ENCODE peak calls at places on chromosomes 13 and 19, in six cellular contexts. One of them, this sample, is unnamed.

GRCh38 chr19:40443930-40444180 is 280 bp downstream of the SERTAD3 start:
- DNase-seq in H1: no peak
- DNase-seq in AG04450: no peak
- DNase-seq in CD8-positive, alpha-beta memory T cell: no peak
- DNase-seq in A172: peak
- DNase-seq in immature natural killer cell: no peak
- DNase-seq in this sample: no peak

GRCh38 chr13:112159575-112160547 is 92.9 kb downstream of the SOX1 start:
- DNase-seq in H1: no peak
- DNase-seq in AG04450: no peak
- DNase-seq in CD8-positive, alpha-beta memory T cell: no peak
- DNase-seq in A172: no peak
- DNase-seq in immature natural killer cell: no peak
- DNase-seq in this sample: no peak

GRCh38 chr13:111215081-111216047 is 100.3 kb downstream of the ARHGEF7 start:
- DNase-seq in H1: no peak
- DNase-seq in AG04450: no peak
- DNase-seq in CD8-positive, alpha-beta memory T cell: no peak
- DNase-seq in A172: no peak
- DNase-seq in immature natural killer cell: no peak
- DNase-seq in this sample: no peak

GRCh38 chr19:57436392-57436791 is 1.3 kb downstream of the ZNF749 start:
- DNase-seq in H1: no peak
- DNase-seq in AG04450: no peak
- DNase-seq in CD8-positive, alpha-beta memory T cell: no peak
- DNase-seq in A172: no peak
- DNase-seq in immature natural killer cell: no peak
- DNase-seq in this sample: no peak

GRCh38 chr13:85445534-85445933 is 353.7 kb downstream of the SLITRK6 start:
- DNase-seq in H1: no peak
- DNase-seq in AG04450: no peak
- DNase-seq in CD8-positive, alpha-beta memory T cell: no peak
- DNase-seq in A172: no peak
- DNase-seq in immature natural killer cell: no peak
- DNase-seq in this sample: no peak

GRCh38 chr13:100751826-100752225 is 77.2 kb upstream of the TMTC4 start:
- DNase-seq in H1: no peak
- DNase-seq in AG04450: no peak
- DNase-seq in CD8-positive, alpha-beta memory T cell: no peak
- DNase-seq in A172: no peak
- DNase-seq in immature natural killer cell: no peak
- DNase-seq in this sample: no peak

GRCh38 chr13:107866666-107867623 is 348.4 kb downstream of the LIG4 start:
- DNase-seq in H1: no peak
- DNase-seq in AG04450: no peak
- DNase-seq in CD8-positive, alpha-beta memory T cell: no peak
- DNase-seq in A172: no peak
- DNase-seq in immature natural killer cell: no peak
- DNase-seq in this sample: no peak

GRCh38 chr13:67619346-67619745 is 389.2 kb upstream of the PCDH9 start:
- DNase-seq in H1: no peak
- DNase-seq in AG04450: peak
- DNase-seq in CD8-positive, alpha-beta memory T cell: no peak
- DNase-seq in A172: peak
- DNase-seq in immature natural killer cell: no peak
- DNase-seq in this sample: no peak

GRCh38 chr13:55199132-55199531 is 1941.6 kb upstream of the PRR20A start:
- DNase-seq in H1: no peak
- DNase-seq in AG04450: no peak
- DNase-seq in CD8-positive, alpha-beta memory T cell: no peak
- DNase-seq in A172: peak
- DNase-seq in immature natural killer cell: no peak
- DNase-seq in this sample: no peak

GRCh38 chr19:18294467-18294864 is 13.0 kb upstream of the JUND start:
- DNase-seq in H1: no peak
- DNase-seq in AG04450: no peak
- DNase-seq in CD8-positive, alpha-beta memory T cell: peak
- DNase-seq in A172: no peak
- DNase-seq in immature natural killer cell: peak
- DNase-seq in this sample: peak

GRCh38 chr13:111051656-111052232 is 63.4 kb upstream of the ARHGEF7 start:
- DNase-seq in H1: no peak
- DNase-seq in AG04450: no peak
- DNase-seq in CD8-positive, alpha-beta memory T cell: no peak
- DNase-seq in A172: no peak
- DNase-seq in immature natural killer cell: no peak
- DNase-seq in this sample: no peak

GRCh38 chr19:1884719-1885334 is 469 bp downstream of the ABHD17A start:
- DNase-seq in H1: no peak
- DNase-seq in AG04450: no peak
- DNase-seq in CD8-positive, alpha-beta memory T cell: no peak
- DNase-seq in A172: no peak
- DNase-seq in immature natural killer cell: no peak
- DNase-seq in this sample: no peak

GRCh38 chr19:2820112-2820702 is 539 bp downstream of the ZNF554 start:
- DNase-seq in H1: no peak
- DNase-seq in AG04450: no peak
- DNase-seq in CD8-positive, alpha-beta memory T cell: no peak
- DNase-seq in A172: no peak
- DNase-seq in immature natural killer cell: no peak
- DNase-seq in this sample: peak

GRCh38 chr13:59441596-59442280 is 722.0 kb downstream of the DIAPH3 start:
- DNase-seq in H1: no peak
- DNase-seq in AG04450: no peak
- DNase-seq in CD8-positive, alpha-beta memory T cell: no peak
- DNase-seq in A172: no peak
- DNase-seq in immature natural killer cell: no peak
- DNase-seq in this sample: no peak

GRCh38 chr13:20714563-20715339 is 11.3 kb downstream of the IL17D start:
- DNase-seq in H1: no peak
- DNase-seq in AG04450: peak
- DNase-seq in CD8-positive, alpha-beta memory T cell: no peak
- DNase-seq in A172: no peak
- DNase-seq in immature natural killer cell: no peak
- DNase-seq in this sample: peak

GRCh38 chr19:10701955-10702307 is 692 bp downstream of the QTRT1 start:
- DNase-seq in H1: no peak
- DNase-seq in AG04450: no peak
- DNase-seq in CD8-positive, alpha-beta memory T cell: no peak
- DNase-seq in A172: no peak
- DNase-seq in immature natural killer cell: no peak
- DNase-seq in this sample: no peak

GRCh38 chr13:33218020-33218419 is 67.5 kb downstream of the STARD13 start:
- DNase-seq in H1: no peak
- DNase-seq in AG04450: no peak
- DNase-seq in CD8-positive, alpha-beta memory T cell: no peak
- DNase-seq in A172: no peak
- DNase-seq in immature natural killer cell: no peak
- DNase-seq in this sample: peak

GRCh38 chr13:102569488-102569887 is 27.3 kb upstream of the TPP2 start:
- DNase-seq in H1: no peak
- DNase-seq in AG04450: no peak
- DNase-seq in CD8-positive, alpha-beta memory T cell: no peak
- DNase-seq in A172: no peak
- DNase-seq in immature natural killer cell: no peak
- DNase-seq in this sample: no peak

GRCh38 chr19:15673176-15673654 is 328 bp downstream of the CYP4F12 start:
- DNase-seq in H1: no peak
- DNase-seq in AG04450: no peak
- DNase-seq in CD8-positive, alpha-beta memory T cell: no peak
- DNase-seq in A172: peak
- DNase-seq in immature natural killer cell: no peak
- DNase-seq in this sample: peak

GRCh38 chr13:45121421-45121820 is 1.1 kb downstream of the GTF2F2 start:
- DNase-seq in H1: no peak
- DNase-seq in AG04450: no peak
- DNase-seq in CD8-positive, alpha-beta memory T cell: no peak
- DNase-seq in A172: peak
- DNase-seq in immature natural killer cell: no peak
- DNase-seq in this sample: peak

GRCh38 chr13:29803221-29803620 is 47.2 kb downstream of the UBL3 start:
- DNase-seq in H1: no peak
- DNase-seq in AG04450: no peak
- DNase-seq in CD8-positive, alpha-beta memory T cell: no peak
- DNase-seq in A172: no peak
- DNase-seq in immature natural killer cell: no peak
- DNase-seq in this sample: no peak

GRCh38 chr13:77533875-77534788 is 1.4 kb upstream of the SCEL start:
- DNase-seq in H1: no peak
- DNase-seq in AG04450: no peak
- DNase-seq in CD8-positive, alpha-beta memory T cell: no peak
- DNase-seq in A172: no peak
- DNase-seq in immature natural killer cell: no peak
- DNase-seq in this sample: no peak

GRCh38 chr19:41597600-41598041 is 21.7 kb downstream of the CEACAM21 start:
- DNase-seq in H1: no peak
- DNase-seq in AG04450: peak
- DNase-seq in CD8-positive, alpha-beta memory T cell: peak
- DNase-seq in A172: peak
- DNase-seq in immature natural killer cell: peak
- DNase-seq in this sample: peak